ENCODE peak calls at places on chromosomes 1 and 21, in eight cellular contexts. One of them, this sample, is unnamed.

GRCh38 chr1:77605246-77606026 is 77.0 kb downstream of the ZZZ3 start:
- DNase-seq in tibial nerve: peak
- DNase-seq in COR-L47: peak
- DNase-seq in germinal center: no peak
- DNase-seq in NB4: peak
- DNase-seq in fibroblast of lung: peak
- DNase-seq in activated gamma-delta T cell treated with Interleukin-2 at 50 U/mL for 16 hours: no peak
- DNase-seq in stromal cell of bone marrow: peak
- DNase-seq in this sample: peak

GRCh38 chr1:108057536-108057935 is 92.6 kb upstream of the VAV3 start:
- DNase-seq in tibial nerve: peak
- DNase-seq in COR-L47: no peak
- DNase-seq in germinal center: no peak
- DNase-seq in NB4: peak
- DNase-seq in fibroblast of lung: peak
- DNase-seq in activated gamma-delta T cell treated with Interleukin-2 at 50 U/mL for 16 hours: no peak
- DNase-seq in stromal cell of bone marrow: no peak
- DNase-seq in this sample: no peak

GRCh38 chr1:206911064-206911663 is 10.6 kb downstream of the FCMR start:
- DNase-seq in tibial nerve: no peak
- DNase-seq in COR-L47: peak
- DNase-seq in germinal center: peak
- DNase-seq in NB4: peak
- DNase-seq in fibroblast of lung: peak
- DNase-seq in activated gamma-delta T cell treated with Interleukin-2 at 50 U/mL for 16 hours: no peak
- DNase-seq in stromal cell of bone marrow: peak
- DNase-seq in this sample: peak

GRCh38 chr1:113292660-113293626 is 97.4 kb upstream of the MAGI3 start:
- DNase-seq in tibial nerve: no peak
- DNase-seq in COR-L47: no peak
- DNase-seq in germinal center: no peak
- DNase-seq in NB4: no peak
- DNase-seq in fibroblast of lung: no peak
- DNase-seq in activated gamma-delta T cell treated with Interleukin-2 at 50 U/mL for 16 hours: no peak
- DNase-seq in stromal cell of bone marrow: no peak
- DNase-seq in this sample: no peak

GRCh38 chr1:50438945-50439344 is 15.7 kb upstream of the DMRTA2 start:
- DNase-seq in tibial nerve: no peak
- DNase-seq in COR-L47: no peak
- DNase-seq in germinal center: no peak
- DNase-seq in NB4: no peak
- DNase-seq in fibroblast of lung: no peak
- DNase-seq in activated gamma-delta T cell treated with Interleukin-2 at 50 U/mL for 16 hours: no peak
- DNase-seq in stromal cell of bone marrow: no peak
- DNase-seq in this sample: no peak

GRCh38 chr1:228737613-228738012 is 2.3 kb downstream of the RHOU start:
- DNase-seq in tibial nerve: no peak
- DNase-seq in COR-L47: no peak
- DNase-seq in germinal center: no peak
- DNase-seq in NB4: no peak
- DNase-seq in fibroblast of lung: peak
- DNase-seq in activated gamma-delta T cell treated with Interleukin-2 at 50 U/mL for 16 hours: no peak
- DNase-seq in stromal cell of bone marrow: no peak
- DNase-seq in this sample: no peak

GRCh38 chr21:34933609-34934345 is 115.3 kb downstream of the RUNX1 start:
- DNase-seq in tibial nerve: no peak
- DNase-seq in COR-L47: no peak
- DNase-seq in germinal center: peak
- DNase-seq in NB4: no peak
- DNase-seq in fibroblast of lung: no peak
- DNase-seq in activated gamma-delta T cell treated with Interleukin-2 at 50 U/mL for 16 hours: peak
- DNase-seq in stromal cell of bone marrow: no peak
- DNase-seq in this sample: no peak

GRCh38 chr1:198848206-198848605 is 209.4 kb downstream of the PTPRC start:
- DNase-seq in tibial nerve: no peak
- DNase-seq in COR-L47: no peak
- DNase-seq in germinal center: no peak
- DNase-seq in NB4: no peak
- DNase-seq in fibroblast of lung: peak
- DNase-seq in activated gamma-delta T cell treated with Interleukin-2 at 50 U/mL for 16 hours: no peak
- DNase-seq in stromal cell of bone marrow: no peak
- DNase-seq in this sample: no peak

GRCh38 chr1:14539953-14540563 is 58.4 kb upstream of the KAZN start:
- DNase-seq in tibial nerve: no peak
- DNase-seq in COR-L47: no peak
- DNase-seq in germinal center: peak
- DNase-seq in NB4: peak
- DNase-seq in fibroblast of lung: no peak
- DNase-seq in activated gamma-delta T cell treated with Interleukin-2 at 50 U/mL for 16 hours: no peak
- DNase-seq in stromal cell of bone marrow: no peak
- DNase-seq in this sample: no peak

GRCh38 chr1:25647863-25648262 is 31.3 kb downstream of the MAN1C1 start:
- DNase-seq in tibial nerve: no peak
- DNase-seq in COR-L47: no peak
- DNase-seq in germinal center: no peak
- DNase-seq in NB4: no peak
- DNase-seq in fibroblast of lung: no peak
- DNase-seq in activated gamma-delta T cell treated with Interleukin-2 at 50 U/mL for 16 hours: no peak
- DNase-seq in stromal cell of bone marrow: no peak
- DNase-seq in this sample: no peak

GRCh38 chr1:41221995-41222991 is 19.8 kb downstream of the SCMH1 start:
- DNase-seq in tibial nerve: no peak
- DNase-seq in COR-L47: peak
- DNase-seq in germinal center: no peak
- DNase-seq in NB4: no peak
- DNase-seq in fibroblast of lung: no peak
- DNase-seq in activated gamma-delta T cell treated with Interleukin-2 at 50 U/mL for 16 hours: no peak
- DNase-seq in stromal cell of bone marrow: no peak
- DNase-seq in this sample: no peak

GRCh38 chr1:42176902-42177519 is 12.5 kb upstream of the GUCA2A start:
- DNase-seq in tibial nerve: no peak
- DNase-seq in COR-L47: peak
- DNase-seq in germinal center: peak
- DNase-seq in NB4: peak
- DNase-seq in fibroblast of lung: peak
- DNase-seq in activated gamma-delta T cell treated with Interleukin-2 at 50 U/mL for 16 hours: no peak
- DNase-seq in stromal cell of bone marrow: peak
- DNase-seq in this sample: no peak

GRCh38 chr1:47755368-47755990 is 241.7 kb downstream of the TRABD2B start:
- DNase-seq in tibial nerve: no peak
- DNase-seq in COR-L47: no peak
- DNase-seq in germinal center: peak
- DNase-seq in NB4: peak
- DNase-seq in fibroblast of lung: no peak
- DNase-seq in activated gamma-delta T cell treated with Interleukin-2 at 50 U/mL for 16 hours: peak
- DNase-seq in stromal cell of bone marrow: no peak
- DNase-seq in this sample: peak

GRCh38 chr1:222792744-222793143 is 22.1 kb upstream of the DISP1 start:
- DNase-seq in tibial nerve: no peak
- DNase-seq in COR-L47: no peak
- DNase-seq in germinal center: no peak
- DNase-seq in NB4: peak
- DNase-seq in fibroblast of lung: peak
- DNase-seq in activated gamma-delta T cell treated with Interleukin-2 at 50 U/mL for 16 hours: no peak
- DNase-seq in stromal cell of bone marrow: no peak
- DNase-seq in this sample: no peak

GRCh38 chr1:212214377-212214776 is 70.8 kb upstream of the PPP2R5A start:
- DNase-seq in tibial nerve: no peak
- DNase-seq in COR-L47: no peak
- DNase-seq in germinal center: no peak
- DNase-seq in NB4: no peak
- DNase-seq in fibroblast of lung: no peak
- DNase-seq in activated gamma-delta T cell treated with Interleukin-2 at 50 U/mL for 16 hours: no peak
- DNase-seq in stromal cell of bone marrow: no peak
- DNase-seq in this sample: no peak

GRCh38 chr21:39869141-39869818 is 2.0 kb downstream of the PCP4 start:
- DNase-seq in tibial nerve: no peak
- DNase-seq in COR-L47: no peak
- DNase-seq in germinal center: no peak
- DNase-seq in NB4: no peak
- DNase-seq in fibroblast of lung: no peak
- DNase-seq in activated gamma-delta T cell treated with Interleukin-2 at 50 U/mL for 16 hours: no peak
- DNase-seq in stromal cell of bone marrow: no peak
- DNase-seq in this sample: no peak

GRCh38 chr1:57307382-57307781 is 116.5 kb downstream of the DAB1 start:
- DNase-seq in tibial nerve: no peak
- DNase-seq in COR-L47: peak
- DNase-seq in germinal center: peak
- DNase-seq in NB4: peak
- DNase-seq in fibroblast of lung: no peak
- DNase-seq in activated gamma-delta T cell treated with Interleukin-2 at 50 U/mL for 16 hours: peak
- DNase-seq in stromal cell of bone marrow: no peak
- DNase-seq in this sample: no peak

GRCh38 chr1:151012684-151013471 is 4.6 kb downstream of the PRUNE1 start:
- DNase-seq in tibial nerve: no peak
- DNase-seq in COR-L47: no peak
- DNase-seq in germinal center: no peak
- DNase-seq in NB4: no peak
- DNase-seq in fibroblast of lung: no peak
- DNase-seq in activated gamma-delta T cell treated with Interleukin-2 at 50 U/mL for 16 hours: no peak
- DNase-seq in stromal cell of bone marrow: no peak
- DNase-seq in this sample: no peak

GRCh38 chr1:2968471-2968881 is 52.8 kb upstream of the ACTRT2 start:
- DNase-seq in tibial nerve: no peak
- DNase-seq in COR-L47: no peak
- DNase-seq in germinal center: no peak
- DNase-seq in NB4: no peak
- DNase-seq in fibroblast of lung: no peak
- DNase-seq in activated gamma-delta T cell treated with Interleukin-2 at 50 U/mL for 16 hours: no peak
- DNase-seq in stromal cell of bone marrow: no peak
- DNase-seq in this sample: no peak

GRCh38 chr1:195909061-195909460 is 699.2 kb downstream of the KCNT2 start:
- DNase-seq in tibial nerve: no peak
- DNase-seq in COR-L47: no peak
- DNase-seq in germinal center: no peak
- DNase-seq in NB4: no peak
- DNase-seq in fibroblast of lung: peak
- DNase-seq in activated gamma-delta T cell treated with Interleukin-2 at 50 U/mL for 16 hours: no peak
- DNase-seq in stromal cell of bone marrow: no peak
- DNase-seq in this sample: no peak

GRCh38 chr1:182169203-182169602 is 107.7 kb upstream of the ZNF648 start:
- DNase-seq in tibial nerve: peak
- DNase-seq in COR-L47: no peak
- DNase-seq in germinal center: no peak
- DNase-seq in NB4: peak
- DNase-seq in fibroblast of lung: no peak
- DNase-seq in activated gamma-delta T cell treated with Interleukin-2 at 50 U/mL for 16 hours: no peak
- DNase-seq in stromal cell of bone marrow: no peak
- DNase-seq in this sample: no peak

GRCh38 chr1:3515272-3515671 is 60.8 kb downstream of the ARHGEF16 start:
- DNase-seq in tibial nerve: no peak
- DNase-seq in COR-L47: no peak
- DNase-seq in germinal center: no peak
- DNase-seq in NB4: no peak
- DNase-seq in fibroblast of lung: no peak
- DNase-seq in activated gamma-delta T cell treated with Interleukin-2 at 50 U/mL for 16 hours: no peak
- DNase-seq in stromal cell of bone marrow: no peak
- DNase-seq in this sample: no peak

GRCh38 chr1:110234691-110235090 is 24.6 kb downstream of the KCNC4 start:
- DNase-seq in tibial nerve: no peak
- DNase-seq in COR-L47: no peak
- DNase-seq in germinal center: no peak
- DNase-seq in NB4: no peak
- DNase-seq in fibroblast of lung: no peak
- DNase-seq in activated gamma-delta T cell treated with Interleukin-2 at 50 U/mL for 16 hours: no peak
- DNase-seq in stromal cell of bone marrow: no peak
- DNase-seq in this sample: no peak

GRCh38 chr21:44982558-44983244 is 42.9 kb downstream of the SLX9 start:
- DNase-seq in tibial nerve: no peak
- DNase-seq in COR-L47: no peak
- DNase-seq in germinal center: no peak
- DNase-seq in NB4: no peak
- DNase-seq in fibroblast of lung: peak
- DNase-seq in activated gamma-delta T cell treated with Interleukin-2 at 50 U/mL for 16 hours: no peak
- DNase-seq in stromal cell of bone marrow: no peak
- DNase-seq in this sample: peak

GRCh38 chr1:13888351-13888996 is 188.5 kb downstream of the PRDM2 start:
- DNase-seq in tibial nerve: no peak
- DNase-seq in COR-L47: no peak
- DNase-seq in germinal center: no peak
- DNase-seq in NB4: no peak
- DNase-seq in fibroblast of lung: no peak
- DNase-seq in activated gamma-delta T cell treated with Interleukin-2 at 50 U/mL for 16 hours: no peak
- DNase-seq in stromal cell of bone marrow: no peak
- DNase-seq in this sample: no peak

GRCh38 chr1:30325999-30326398 is 397.4 kb downstream of the MATN1 start:
- DNase-seq in tibial nerve: no peak
- DNase-seq in COR-L47: no peak
- DNase-seq in germinal center: no peak
- DNase-seq in NB4: no peak
- DNase-seq in fibroblast of lung: no peak
- DNase-seq in activated gamma-delta T cell treated with Interleukin-2 at 50 U/mL for 16 hours: no peak
- DNase-seq in stromal cell of bone marrow: no peak
- DNase-seq in this sample: no peak

GRCh38 chr1:54570161-54570560 is 22.1 kb downstream of the ACOT11 start:
- DNase-seq in tibial nerve: no peak
- DNase-seq in COR-L47: no peak
- DNase-seq in germinal center: no peak
- DNase-seq in NB4: peak
- DNase-seq in fibroblast of lung: no peak
- DNase-seq in activated gamma-delta T cell treated with Interleukin-2 at 50 U/mL for 16 hours: no peak
- DNase-seq in stromal cell of bone marrow: no peak
- DNase-seq in this sample: no peak

GRCh38 chr1:106207185-106207584 is 849.3 kb upstream of the PRMT6 start:
- DNase-seq in tibial nerve: no peak
- DNase-seq in COR-L47: no peak
- DNase-seq in germinal center: no peak
- DNase-seq in NB4: no peak
- DNase-seq in fibroblast of lung: no peak
- DNase-seq in activated gamma-delta T cell treated with Interleukin-2 at 50 U/mL for 16 hours: no peak
- DNase-seq in stromal cell of bone marrow: no peak
- DNase-seq in this sample: no peak

GRCh38 chr1:164707868-164708331 is 148.9 kb downstream of the PBX1 start:
- DNase-seq in tibial nerve: no peak
- DNase-seq in COR-L47: no peak
- DNase-seq in germinal center: no peak
- DNase-seq in NB4: no peak
- DNase-seq in fibroblast of lung: peak
- DNase-seq in activated gamma-delta T cell treated with Interleukin-2 at 50 U/mL for 16 hours: no peak
- DNase-seq in stromal cell of bone marrow: peak
- DNase-seq in this sample: peak

GRCh38 chr1:27864264-27864895 is 8.0 kb upstream of the THEMIS2 start:
- DNase-seq in tibial nerve: no peak
- DNase-seq in COR-L47: no peak
- DNase-seq in germinal center: peak
- DNase-seq in NB4: peak
- DNase-seq in fibroblast of lung: no peak
- DNase-seq in activated gamma-delta T cell treated with Interleukin-2 at 50 U/mL for 16 hours: no peak
- DNase-seq in stromal cell of bone marrow: no peak
- DNase-seq in this sample: no peak

GRCh38 chr1:167119696-167120095 is 25.8 kb downstream of the STYXL2 start:
- DNase-seq in tibial nerve: no peak
- DNase-seq in COR-L47: no peak
- DNase-seq in germinal center: no peak
- DNase-seq in NB4: no peak
- DNase-seq in fibroblast of lung: no peak
- DNase-seq in activated gamma-delta T cell treated with Interleukin-2 at 50 U/mL for 16 hours: no peak
- DNase-seq in stromal cell of bone marrow: no peak
- DNase-seq in this sample: no peak

GRCh38 chr1:172477741-172478140 is 33.9 kb upstream of the PIGC start:
- DNase-seq in tibial nerve: no peak
- DNase-seq in COR-L47: no peak
- DNase-seq in germinal center: no peak
- DNase-seq in NB4: peak
- DNase-seq in fibroblast of lung: no peak
- DNase-seq in activated gamma-delta T cell treated with Interleukin-2 at 50 U/mL for 16 hours: no peak
- DNase-seq in stromal cell of bone marrow: no peak
- DNase-seq in this sample: peak

GRCh38 chr1:156584813-156585212 is 5.3 kb downstream of the TTC24 start:
- DNase-seq in tibial nerve: no peak
- DNase-seq in COR-L47: peak
- DNase-seq in germinal center: peak
- DNase-seq in NB4: no peak
- DNase-seq in fibroblast of lung: no peak
- DNase-seq in activated gamma-delta T cell treated with Interleukin-2 at 50 U/mL for 16 hours: no peak
- DNase-seq in stromal cell of bone marrow: no peak
- DNase-seq in this sample: peak

GRCh38 chr1:100005424-100005823 is 35.6 kb downstream of the SLC35A3 start:
- DNase-seq in tibial nerve: no peak
- DNase-seq in COR-L47: no peak
- DNase-seq in germinal center: no peak
- DNase-seq in NB4: no peak
- DNase-seq in fibroblast of lung: no peak
- DNase-seq in activated gamma-delta T cell treated with Interleukin-2 at 50 U/mL for 16 hours: no peak
- DNase-seq in stromal cell of bone marrow: no peak
- DNase-seq in this sample: no peak

This sample was measured in trophoblast cell.